ENCODE peak calls at places on chromosomes 4 and X, in five cellular contexts. L is AG08396, S is MM.1S, P is nephron progenitor cell, C is occipital lobe. F is an unnamed sample.

GRCh38 chrX:26295425-26295824 is 79.5 kb downstream of the MAGEB5 start:
- DNase-seq in C (no peak), P (no peak), S (no peak), L (no peak), F (no peak)

GRCh38 chrX:154827194-154827593 is 7.3 kb downstream of the SMIM9 start:
- DNase-seq in L (no peak), S (no peak), C (no peak), P (no peak), F (no peak)

GRCh38 chr4:7140062-7140691 is 52.2 kb upstream of the SORCS2 start:
- DNase-seq in P (no peak), L (no peak), C (no peak), S (no peak), F (no peak)

GRCh38 chr4:4426511-4427477 is 39.9 kb downstream of the NSG1 start:
- DNase-seq in P (peak; percentile 37), C (no peak), S (no peak), L (no peak), F (no peak)

GRCh38 chr4:40178672-40179071 is 18.2 kb upstream of the RHOH start:
- DNase-seq in C (no peak), L (no peak), P (no peak), S (peak; percentile 51), F (no peak)

GRCh38 chr4:40238700-40239548 is 42.1 kb downstream of the RHOH start:
- DNase-seq in C (no peak), S (no peak), P (no peak), L (no peak), F (no peak)

GRCh38 chrX:102833136-102833535 is 103.9 kb upstream of the RAB40AL start:
- DNase-seq in S (no peak), L (no peak), P (no peak), C (no peak), F (no peak)

GRCh38 chr4:153834901-153835300 is 46.0 kb upstream of the SFRP2 start:
- DNase-seq in L (no peak), C (no peak), S (no peak), P (no peak), F (no peak)

GRCh38 chrX:39247536-39247935 is 446.3 kb downstream of the MID1IP1 start:
- DNase-seq in L (no peak), C (no peak), P (no peak), S (no peak), F (no peak)

GRCh38 chrX:63128509-63128908 is 222.6 kb downstream of the SPIN4 start:
- DNase-seq in S (peak; percentile 59), L (no peak), P (peak; percentile 1), C (no peak), F (no peak)

GRCh38 chr4:55635760-55636621 is at the start of gene NMU:
- DNase-seq in P (peak; percentile 72), L (peak; percentile 38), C (no peak), S (peak; percentile 79), F (no peak)

GRCh38 chr4:148097811-148098210 is 344.4 kb downstream of the NR3C2 start:
- DNase-seq in P (no peak), L (no peak), S (no peak), C (no peak), F (no peak)

GRCh38 chr4:151045907-151046306 is 30.8 kb upstream of the LRBA start:
- DNase-seq in P (no peak), C (no peak), S (no peak), L (no peak), F (no peak)

GRCh38 chrX:1511829-1512228 is 25.2 kb downstream of the P2RY8 start:
- DNase-seq in S (no peak), P (no peak), L (no peak), C (no peak), F (no peak)

GRCh38 chr4:48275247-48275646 is 5.6 kb upstream of the TEC start:
- DNase-seq in S (peak; percentile 74), P (no peak), L (peak; percentile 29), C (no peak), F (peak; percentile 45)

GRCh38 chr4:156294577-156294976 is 340.9 kb upstream of the CTSO start:
- DNase-seq in C (no peak), L (peak; percentile 46), P (no peak), S (peak; percentile 70), F (peak; percentile 47)

GRCh38 chrX:28189011-28189410 is 207.8 kb upstream of the DCAF8L1 start:
- DNase-seq in P (no peak), S (no peak), C (no peak), L (no peak), F (peak; percentile 28)

GRCh38 chr4:150994721-150995120 is 20.4 kb downstream of the LRBA start:
- DNase-seq in S (no peak), C (no peak), P (no peak), L (no peak), F (no peak)

GRCh38 chr4:140326395-140326993 is 47.0 kb upstream of the SCOC start:
- DNase-seq in C (peak; percentile 2), S (peak; percentile 26), L (peak; percentile 55), P (peak; percentile 8), F (peak; percentile 37)

GRCh38 chrX:102672876-102673275 is 21.6 kb downstream of the GPRASP1 start:
- DNase-seq in S (no peak), P (no peak), L (no peak), C (no peak), F (no peak)

GRCh38 chr4:179095585-179096228 is 1653.5 kb upstream of the AGA start:
- DNase-seq in S (peak; percentile 42), C (no peak), L (no peak), P (peak; percentile 75), F (no peak)

GRCh38 chr4:79402452-79402851 is 5.6 kb downstream of the GK2 start:
- DNase-seq in S (no peak), P (no peak), L (no peak), C (no peak), F (no peak)

GRCh38 chr4:108683479-108683878 is 33.1 kb downstream of the OSTC start:
- DNase-seq in P (no peak), L (no peak), S (peak; percentile 53), C (no peak), F (peak; percentile 42)

GRCh38 chr4:186707574-186707973 is 16.1 kb downstream of the FAT1 start:
- DNase-seq in C (no peak), P (no peak), L (no peak), S (no peak), F (no peak)

GRCh38 chr4:173590697-173591096 is 60.7 kb upstream of the HAND2 start:
- DNase-seq in S (no peak), P (no peak), C (no peak), L (no peak), F (no peak)

GRCh38 chr4:6179362-6179761 is 21.0 kb downstream of the JAKMIP1 start:
- DNase-seq in S (no peak), P (no peak), C (no peak), L (no peak), F (no peak)

GRCh38 chrX:24145340-24146186 is 4.0 kb upstream of the ZFX start:
- DNase-seq in P (no peak), S (no peak), C (no peak), L (peak; percentile 34), F (no peak)

GRCh38 chr4:145266881-145267280 is 86.5 kb upstream of the OTUD4 start:
- DNase-seq in L (no peak), C (no peak), P (no peak), S (no peak), F (no peak)

GRCh38 chr4:143025111-143025704 is 159.5 kb upstream of the USP38 start:
- DNase-seq in L (no peak), P (no peak), C (no peak), S (peak; percentile 49), F (no peak)

GRCh38 chrX:100931218-100931924 is 2.7 kb upstream of the XKRX start:
- DNase-seq in S (no peak), P (no peak), L (no peak), C (no peak), F (no peak)

GRCh38 chr4:1354136-1354982 is 7.4 kb downstream of the UVSSA start:
- DNase-seq in S (no peak), C (no peak), L (no peak), P (no peak), F (no peak)

GRCh38 chr4:30720021-30720655 is at the start of gene PCDH7:
- DNase-seq in P (peak; percentile 54), L (peak; percentile 25), S (no peak), C (peak; percentile 51), F (no peak)

GRCh38 chr4:121448231-121448630 is 67.4 kb upstream of the QRFPR start:
- DNase-seq in L (no peak), P (no peak), C (no peak), S (no peak), F (no peak)

GRCh38 chr4:38132140-38132673 is 172.0 kb downstream of the PTTG2 start:
- DNase-seq in P (no peak), S (peak; percentile 97), C (no peak), L (peak; percentile 62), F (peak; percentile 56)

GRCh38 chr4:2948895-2949781 is 14.1 kb downstream of the NOP14 start:
- DNase-seq in P (no peak), S (no peak), C (no peak), L (peak; percentile 58), F (no peak)

GRCh38 chr4:34486964-34487363 is 1757.3 kb downstream of the ARAP2 start:
- DNase-seq in C (no peak), L (no peak), S (no peak), P (no peak), F (no peak)